ENCODE peak calls at places on chromosomes 5 and 9, in seven cellular contexts. X is HEK293T, S is epithelial cell of prostate, U is ELR, C is lower leg skin, V is nephron progenitor cell, A is RCC 7860. H is an unnamed sample.

GRCh38 chr9:137044042-137044441 is 1.9 kb downstream of the NPDC1 start:
- DNase-seq in X (no peak), S (no peak), U (no peak), C (no peak), V (no peak), A (no peak), H (no peak)

GRCh38 chr9:135990468-135991429 is 29.6 kb upstream of the UBAC1 start:
- DNase-seq in X (peak; percentile 60), S (no peak), U (peak; percentile 72), C (no peak), V (peak; percentile 67), A (no peak), H (no peak)

GRCh38 chr5:172637122-172637580 is 3.9 kb upstream of the NEURL1B start:
- DNase-seq in X (no peak), S (peak; percentile 34), U (no peak), C (peak; percentile 73), V (no peak), A (no peak), H (peak; percentile 79)

GRCh38 chr9:110141118-110141797 is 66.7 kb downstream of the C9orf152 start:
- DNase-seq in X (no peak), S (peak; percentile 55), U (peak; percentile 93), C (peak; percentile 49), V (no peak), A (peak; percentile 98), H (no peak)

GRCh38 chr5:35761541-35761940 is 95.2 kb upstream of the IL7R start:
- DNase-seq in X (no peak), S (no peak), U (no peak), C (no peak), V (no peak), A (no peak), H (no peak)

GRCh38 chr5:156888520-156888919 is 38.4 kb downstream of the PPP1R2B start:
- DNase-seq in X (no peak), S (no peak), U (no peak), C (no peak), V (no peak), A (no peak), H (no peak)

GRCh38 chr5:36605241-36605640 is 1.2 kb upstream of the SLC1A3 start:
- DNase-seq in X (no peak), S (no peak), U (no peak), C (no peak), V (no peak), A (no peak), H (no peak)

GRCh38 chr5:1950096-1950707 is 67.5 kb upstream of the IRX4 start:
- DNase-seq in X (no peak), S (no peak), U (no peak), C (no peak), V (no peak), A (no peak), H (no peak)

GRCh38 chr5:139100825-139101224 is 97.3 kb downstream of the SIL1 start:
- DNase-seq in X (no peak), S (peak; percentile 5), U (peak; percentile 73), C (no peak), V (no peak), A (no peak), H (no peak)

GRCh38 chr9:33434317-33435105 is 12.9 kb downstream of the AQP3 start:
- DNase-seq in X (no peak), S (no peak), U (no peak), C (no peak), V (no peak), A (no peak), H (no peak)

GRCh38 chr5:141821430-141821925 is 56.7 kb downstream of the PCDH1 start:
- DNase-seq in X (no peak), S (no peak), U (peak; percentile 66), C (no peak), V (no peak), A (no peak), H (no peak)

GRCh38 chr9:84419203-84419602 is 78.6 kb upstream of the SLC28A3 start:
- DNase-seq in X (peak; percentile 20), S (no peak), U (peak; percentile 2), C (no peak), V (no peak), A (no peak), H (no peak)

GRCh38 chr5:143554194-143554717 is 150.8 kb upstream of the NR3C1 start:
- DNase-seq in X (no peak), S (peak; percentile 88), U (peak; percentile 99), C (no peak), V (no peak), A (peak; percentile 94), H (no peak)

GRCh38 chr9:131333771-131334567 is 44.4 kb downstream of the PLPP7 start:
- DNase-seq in X (no peak), S (no peak), U (no peak), C (no peak), V (no peak), A (no peak), H (no peak)

GRCh38 chr9:97980918-97981827 is 2.0 kb upstream of the ANP32B start:
- DNase-seq in X (no peak), S (no peak), U (no peak), C (peak; percentile 75), V (peak; percentile 16), A (no peak), H (no peak)

GRCh38 chr5:132281856-132282614 is 12.2 kb upstream of the SLC22A4 start:
- DNase-seq in X (no peak), S (no peak), U (no peak), C (no peak), V (no peak), A (no peak), H (peak; percentile 34)

GRCh38 chr9:36169166-36169565 is at the start of gene CCIN:
- DNase-seq in X (no peak), S (no peak), U (no peak), C (no peak), V (no peak), A (no peak), H (no peak)

GRCh38 chr9:13520069-13520468 is 240.6 kb upstream of the MPDZ start:
- DNase-seq in X (no peak), S (no peak), U (no peak), C (no peak), V (no peak), A (no peak), H (no peak)

GRCh38 chr5:136729901-136730355 is 364.6 kb upstream of the TRPC7 start:
- DNase-seq in X (peak; percentile 42), S (peak; percentile 80), U (peak; percentile 69), C (no peak), V (no peak), A (peak; percentile 67), H (no peak)

GRCh38 chr5:97658116-97658900 is 475.3 kb upstream of the RIOK2 start:
- DNase-seq in X (no peak), S (no peak), U (peak; percentile 27), C (no peak), V (no peak), A (no peak), H (no peak)

GRCh38 chr9:136962701-136963248 is 10.7 kb downstream of the LCN12 start:
- DNase-seq in X (no peak), S (no peak), U (no peak), C (no peak), V (no peak), A (no peak), H (no peak)

GRCh38 chr9:107178302-107178701 is 104.8 kb upstream of the RAD23B start:
- DNase-seq in X (no peak), S (no peak), U (peak; percentile 22), C (no peak), V (no peak), A (peak; percentile 20), H (no peak)

GRCh38 chr9:129875181-129875611 is 39.9 kb downstream of the USP20 start:
- DNase-seq in X (peak; percentile 29), S (no peak), U (no peak), C (no peak), V (no peak), A (no peak), H (no peak)

GRCh38 chr5:134290443-134290842 is 64.6 kb upstream of the PPP2CA start:
- DNase-seq in X (no peak), S (no peak), U (no peak), C (no peak), V (no peak), A (no peak), H (no peak)

GRCh38 chr5:124698774-124699173 is 47.7 kb downstream of the ZNF608 start:
- DNase-seq in X (no peak), S (no peak), U (no peak), C (no peak), V (no peak), A (no peak), H (no peak)

GRCh38 chr9:102461441-102461840 is 533.7 kb upstream of the CYLC2 start:
- DNase-seq in X (no peak), S (no peak), U (peak; percentile 18), C (no peak), V (no peak), A (no peak), H (no peak)

GRCh38 chr9:109264865-109265532 is 55.9 kb downstream of the EPB41L4B start:
- DNase-seq in X (no peak), S (no peak), U (no peak), C (no peak), V (no peak), A (no peak), H (peak; percentile 62)

GRCh38 chr5:33315170-33315569 is 125.6 kb upstream of the TARS1 start:
- DNase-seq in X (no peak), S (no peak), U (no peak), C (no peak), V (no peak), A (no peak), H (no peak)

GRCh38 chr5:109911731-109912130 is 222.0 kb downstream of the MAN2A1 start:
- DNase-seq in X (no peak), S (no peak), U (peak; percentile 52), C (no peak), V (no peak), A (no peak), H (no peak)

GRCh38 chr5:125390316-125390715 is 643.9 kb upstream of the ZNF608 start:
- DNase-seq in X (no peak), S (no peak), U (no peak), C (no peak), V (no peak), A (no peak), H (no peak)